ENCODE peak calls at places on chromosome 11, in seven cellular contexts. Y is PC-3, J is thyroid gland, X is colonic mucosa, P is HCT116, M is AG04450, U is tibial nerve. R is an unnamed sample.
A peak's percentile ranks its signal among the peaks of the same experiment; 100 is the strongest.

GRCh38 chr11:7437706-7438105 is 47.6 kb upstream of the OLFML1 start:
- DNase-seq in Y (no peak), J (no peak), X (no peak), P (no peak), M (no peak), U (no peak), R (no peak)

GRCh38 chr11:75347781-75348613 is 3.5 kb downstream of the ARRB1 start:
- DNase-seq in Y (no peak), J (no peak), X (peak; percentile 52), P (no peak), M (peak; percentile 93), U (no peak), R (no peak)

GRCh38 chr11:42890773-42891172 is 421.0 kb upstream of the API5 start:
- DNase-seq in Y (no peak), J (peak; percentile 28), X (no peak), P (no peak), M (no peak), U (no peak), R (no peak)

GRCh38 chr11:96242191-96242845 is 100.7 kb downstream of the MAML2 start:
- DNase-seq in Y (no peak), J (no peak), X (no peak), P (no peak), M (no peak), U (no peak), R (no peak)

GRCh38 chr11:22190827-22191463 is 1.9 kb upstream of the ANO5 start:
- DNase-seq in Y (no peak), J (no peak), X (no peak), P (no peak), M (no peak), U (no peak), R (no peak)

GRCh38 chr11:1504581-1505290 is 18.2 kb upstream of the MOB2 start:
- DNase-seq in Y (no peak), J (no peak), X (no peak), P (no peak), M (no peak), U (no peak), R (no peak)

GRCh38 chr11:126870021-126870420 is 130.5 kb downstream of the KIRREL3 start:
- DNase-seq in Y (no peak), J (no peak), X (no peak), P (no peak), M (no peak), U (no peak), R (no peak)

GRCh38 chr11:70068950-70069349 is 9.2 kb upstream of the ANO1 start:
- DNase-seq in Y (no peak), J (no peak), X (no peak), P (no peak), M (no peak), U (no peak), R (no peak)

GRCh38 chr11:119531623-119532022 is 108.7 kb upstream of the THY1 start:
- DNase-seq in Y (no peak), J (no peak), X (no peak), P (no peak), M (no peak), U (no peak), R (no peak)

GRCh38 chr11:3626250-3626960 is 15.4 kb downstream of the ART5 start:
- DNase-seq in Y (no peak), J (no peak), X (peak; percentile 24), P (no peak), M (no peak), U (peak; percentile 44), R (no peak)

GRCh38 chr11:92628401-92629292 is 340.8 kb upstream of the MTNR1B start:
- DNase-seq in Y (no peak), J (no peak), X (no peak), P (no peak), M (no peak), U (no peak), R (no peak)

GRCh38 chr11:74815966-74816365 is 67.3 kb downstream of the RNF169 start:
- DNase-seq in Y (no peak), J (no peak), X (no peak), P (no peak), M (no peak), U (no peak), R (peak; percentile 21)

GRCh38 chr11:30549565-30549964 is 36.6 kb downstream of the MPPED2 start:
- DNase-seq in Y (no peak), J (peak; percentile 81), X (no peak), P (no peak), M (no peak), U (no peak), R (no peak)

GRCh38 chr11:30545507-30545906 is 40.6 kb downstream of the MPPED2 start:
- DNase-seq in Y (no peak), J (no peak), X (peak; percentile 22), P (no peak), M (no peak), U (no peak), R (no peak)

GRCh38 chr11:30546334-30546733 is 39.8 kb downstream of the MPPED2 start:
- DNase-seq in Y (no peak), J (no peak), X (no peak), P (no peak), M (no peak), U (no peak), R (no peak)
- H3K4me3 ChIP-seq in Y (no peak overlapping the region), J (no peak overlapping the region), X (no peak overlapping the region), P (no peak overlapping the region), M (no peak overlapping the region), U (no peak overlapping the region), R (no peak overlapping the region)

GRCh38 chr11:10771457-10771856 is 20.4 kb downstream of the CTR9 start:
- DNase-seq in Y (no peak), J (no peak), X (no peak), P (no peak), M (no peak), U (no peak), R (no peak)

GRCh38 chr11:10770626-10771254 is 19.7 kb downstream of the CTR9 start:
- DNase-seq in Y (peak; percentile 72), J (peak; percentile 47), X (peak; percentile 49), P (peak; percentile 29), M (no peak), U (no peak), R (peak; percentile 59)
- TF ChIP-seq CTCF in Y (peak; percentile 91), J (peak; percentile 55), X (peak; percentile 44), P (peak; percentile 57), M (peak; percentile 87), U (peak; percentile 44), R (peak; percentile 86)

DNA sequence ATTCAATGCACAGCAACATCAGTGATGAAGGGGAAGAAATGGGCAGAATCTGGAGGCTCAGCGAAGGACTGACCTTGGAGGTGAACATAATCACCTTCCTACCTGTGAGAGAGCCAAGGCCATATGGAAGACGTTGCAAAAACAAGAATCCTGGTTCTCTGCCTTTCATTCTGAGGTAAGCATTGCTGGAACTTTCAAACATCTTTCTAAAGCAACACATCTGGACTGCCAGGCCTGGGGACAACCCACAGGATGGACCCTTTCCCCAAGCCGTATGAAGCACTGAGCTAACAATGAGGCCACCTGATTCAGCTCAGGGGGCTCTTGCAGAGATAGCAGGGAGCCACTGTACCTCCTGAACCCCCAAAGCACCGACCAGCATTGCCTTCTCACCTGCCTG is 70.5 kb downstream of the ETS1 start:
- DNase-seq in Y (no peak), J (no peak), X (no peak), P (no peak), M (no peak), U (no peak), R (no peak)
- H3K4me3 ChIP-seq in Y (peak overlapping the region; percentile 77), J (no peak overlapping the region), X (peak overlapping the region; percentile 4), P (no peak overlapping the region), M (peak overlapping the region; percentile 86), U (no peak overlapping the region), R (no peak overlapping the region)

DNA sequence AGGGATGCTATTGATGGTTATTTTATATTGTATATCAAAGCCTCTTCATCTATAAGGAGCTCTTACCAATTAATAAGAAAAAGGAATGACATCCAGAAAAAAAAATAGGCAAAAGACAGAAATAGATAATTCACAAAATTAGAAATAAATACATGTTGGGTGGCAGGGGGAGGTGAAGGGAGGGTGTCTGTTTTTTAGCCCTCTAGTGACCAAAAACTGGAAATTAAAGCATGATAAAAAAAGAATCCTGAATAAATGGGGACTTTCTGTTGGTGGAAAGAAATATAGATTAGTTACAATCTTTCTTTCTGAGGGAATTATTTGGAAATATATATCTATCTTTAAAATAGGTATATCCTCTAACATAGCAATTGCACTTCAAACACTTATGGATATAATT is 42.0 kb upstream of the TTC36 start:
- DNase-seq in Y (peak; percentile 11), J (no peak), X (no peak), P (no peak), M (no peak), U (no peak), R (no peak)
- TF ChIP-seq CTCF in Y (peak; percentile 52), J (no peak), X (no peak), P (no peak), M (peak; percentile 19), U (no peak), R (no peak)

GRCh38 chr11:88297320-88298263 is 39.9 kb downstream of the CTSC start:
- DNase-seq in Y (no peak), J (no peak), X (no peak), P (no peak), M (no peak), U (no peak), R (peak; percentile 32)
- H3K4me3 ChIP-seq in Y (no peak overlapping the region), J (no peak overlapping the region), X (no peak overlapping the region), P (no peak overlapping the region), M (no peak overlapping the region), U (no peak overlapping the region), R (no peak overlapping the region)